ENCODE peak calls at places on chromosomes 2 and 18, in seven cellular contexts. V is activated CD4-positive, CD25-positive, alpha-beta regulatory T cell treated with anti-CD3 and anti-CD28 coated beads, Interleukin-2, amount 50 U/mL, for 72 hours; B is lower lobe of right lung; T is heart left ventricle; X is GM12865; U is natural killer cell treated with Interleukin-12 subunit alpha and Interleukin-12 subunit beta and Interleukin-15 and Interleukin-18, amount 100 ng/mL, for 72 hours; F is NCI-H510A treated with DMSO at 0.1 percent for 48 hours. H is an unnamed sample.

GRCh38 chr2:200786423-200786822 is 25.3 kb upstream of the BZW1 start:
- DNase-seq in X (no peak), B (no peak), T (no peak), U (no peak), F (peak), V (no peak), H (no peak)

GRCh38 chr2:74704216-74704615 is 50.2 kb downstream of the SEMA4F start:
- DNase-seq in V (no peak), X (no peak), U (no peak), B (no peak), F (no peak), T (no peak), H (no peak)

GRCh38 chr2:128345436-128346165 is 26.9 kb upstream of the HS6ST1 start:
- DNase-seq in X (no peak), F (no peak), V (no peak), T (no peak), U (peak), B (no peak), H (no peak)

GRCh38 chr18:7856733-7857132 is 289.6 kb downstream of the PTPRM start:
- DNase-seq in U (no peak), V (no peak), F (no peak), T (no peak), B (no peak), X (no peak), H (no peak)

GRCh38 chr2:66665124-66665984 is 230.4 kb downstream of the MEIS1 start:
- DNase-seq in F (no peak), X (no peak), V (no peak), T (no peak), B (no peak), U (no peak), H (no peak)

GRCh38 chr18:9701604-9702324 is 6.3 kb upstream of the RAB31 start:
- DNase-seq in B (no peak), U (no peak), V (no peak), X (peak), T (no peak), F (no peak), H (no peak)

GRCh38 chr2:74530239-74531161 is 767 bp downstream of the HTRA2 start:
- DNase-seq in T (no peak), V (peak), F (peak), B (peak), U (peak), X (peak), H (peak)

GRCh38 chr2:128693630-128694029 is 375.0 kb upstream of the HS6ST1 start:
- DNase-seq in X (no peak), F (no peak), U (no peak), B (no peak), V (no peak), T (no peak), H (no peak)

GRCh38 chr2:150485871-150486538 is 1.5 kb downstream of the RND3 start:
- DNase-seq in X (no peak), B (peak), F (peak), V (no peak), U (no peak), T (peak), H (no peak)

GRCh38 chr2:172134270-172134669 is 31.6 kb upstream of the DLX2 start:
- DNase-seq in V (no peak), T (no peak), U (no peak), F (no peak), X (no peak), B (no peak), H (no peak)

GRCh38 chr2:178279142-178279541 is 84.8 kb downstream of the OSBPL6 start:
- DNase-seq in B (no peak), T (no peak), X (no peak), U (no peak), F (no peak), V (no peak), H (no peak)

GRCh38 chr2:45729753-45730512 is 78.5 kb downstream of the PRKCE start:
- DNase-seq in B (no peak), X (peak), F (no peak), U (no peak), V (no peak), T (no peak), H (no peak)

GRCh38 chr18:48803951-48804855 is 146.6 kb downstream of the SMAD7 start:
- DNase-seq in T (peak), F (no peak), B (peak), U (peak), X (no peak), V (peak), H (no peak)

GRCh38 chr2:46749042-46749461 is 166.6 kb downstream of the MCFD2 start:
- DNase-seq in U (no peak), X (peak), F (peak), V (no peak), B (no peak), T (no peak), H (no peak)

GRCh38 chr2:134104754-134105153 is 149.1 kb upstream of the MGAT5 start:
- DNase-seq in U (no peak), B (no peak), X (no peak), F (no peak), T (no peak), V (no peak), H (peak)